ENCODE peak calls at places on chromosomes 16 and 17, in four cellular contexts. J is left colon, Y is EL, B is WERI-Rb-1. A is an unnamed sample.

GRCh38 chr17:82338858-82339633 is 5.5 kb upstream of the SECTM1 start:
- DNase-seq in J (peak), Y (peak), B (no peak), A (peak)

GRCh38 chr16:89268585-89268984 is 51.1 kb downstream of the ZNF778 start:
- DNase-seq in J (no peak), Y (no peak), B (no peak), A (no peak)

GRCh38 chr16:58615280-58615679 is 14.3 kb downstream of the CNOT1 start:
- DNase-seq in J (no peak), Y (peak), B (no peak), A (peak)

GRCh38 chr16:84909686-84910085 is 89.9 kb downstream of the CRISPLD2 start:
- DNase-seq in J (no peak), Y (no peak), B (no peak), A (no peak)

GRCh38 chr17:7080445-7081041 is 492 bp upstream of the CLEC10A start:
- DNase-seq in J (no peak), Y (no peak), B (no peak), A (no peak)

GRCh38 chr17:32275060-32276042 is 9.7 kb downstream of the RHBDL3 start:
- DNase-seq in J (no peak), Y (peak), B (peak), A (peak)

GRCh38 chr16:81838794-81839193 is 59.7 kb downstream of the PLCG2 start:
- DNase-seq in J (no peak), Y (peak), B (no peak), A (peak)

GRCh38 chr17:57372156-57372555 is 115.8 kb downstream of the MSI2 start:
- DNase-seq in J (no peak), Y (peak), B (no peak), A (peak)

GRCh38 chr16:19856120-19856519 is 28.5 kb downstream of the GPRC5B start:
- DNase-seq in J (no peak), Y (no peak), B (no peak), A (no peak)

GRCh38 chr16:21952040-21952792 is 945 bp upstream of the UQCRC2 start:
- DNase-seq in J (peak), Y (peak), B (peak), A (peak)

GRCh38 chr17:66717680-66718079 is 117.2 kb upstream of the CACNG5 start:
- DNase-seq in J (no peak), Y (no peak), B (peak), A (no peak)

GRCh38 chr16:35639233-35640205 is 2180.1 kb downstream of the TP53TG3F start:
- DNase-seq in J (no peak), Y (no peak), B (no peak), A (no peak)

GRCh38 chr17:28500712-28501379 is 5.3 kb upstream of the FOXN1 start:
- DNase-seq in J (no peak), Y (no peak), B (peak), A (no peak)

GRCh38 chr16:89581861-89582563 is 6.5 kb downstream of the CPNE7 start:
- DNase-seq in J (peak), Y (peak), B (no peak), A (peak)

GRCh38 chr17:4899341-4900230 is at the start of gene C17orf107:
- DNase-seq in J (peak), Y (peak), B (no peak), A (peak)

GRCh38 chr16:74984194-74984669 is 691 bp downstream of the WDR59 start:
- DNase-seq in J (peak), Y (peak), B (no peak), A (peak)

GRCh38 chr16:31869511-31870201 is 4.0 kb upstream of the ZNF267 start:
- DNase-seq in J (peak), Y (peak), B (no peak), A (peak)

GRCh38 chr17:47905221-47905733 is 9.2 kb downstream of the SP2 start:
- DNase-seq in J (no peak), Y (peak), B (no peak), A (peak)

GRCh38 chr17:44901323-44901965 is 2.2 kb upstream of the EFTUD2 start:
- DNase-seq in J (no peak), Y (peak), B (no peak), A (peak)

GRCh38 chr17:61415374-61416210 is 15.9 kb downstream of the TBX2 start:
- DNase-seq in J (peak), Y (peak), B (no peak), A (peak)

GRCh38 chr16:57091200-57091989 is 988 bp upstream of the CPNE2 start:
- DNase-seq in J (peak), Y (peak), B (peak), A (peak)

GRCh38 chr17:27322690-27323508 is 29.0 kb downstream of the WSB1 start:
- DNase-seq in J (no peak), Y (no peak), B (no peak), A (no peak)

GRCh38 chr17:16997514-16998429 is 25.9 kb upstream of the TNFRSF13B start:
- DNase-seq in J (no peak), Y (no peak), B (no peak), A (no peak)

GRCh38 chr17:32112416-32112815 is 29.9 kb upstream of the RHOT1 start:
- DNase-seq in J (no peak), Y (no peak), B (no peak), A (no peak)

GRCh38 chr16:22675745-22676540 is 138.0 kb upstream of the HS3ST2 start:
- DNase-seq in J (no peak), Y (no peak), B (no peak), A (no peak)